ENCODE peak calls at places on chromosomes 16 and 17, in eight cellular contexts. O is right lobe of liver; B is transverse colon; A is ascending aorta; S is body of pancreas; X is CD8-positive, alpha-beta T cell; K is cardiac fibroblast; V is lower leg skin. M is an unnamed sample.

GRCh38 chr16:89826531-89827382 is 1.5 kb upstream of the SPIRE2 start:
- DNase-seq in O (no peak), B (no peak), A (no peak), S (no peak), X (no peak), K (no peak), V (no peak), M (no peak)

GRCh38 chr16:23575834-23576233 is 18.3 kb downstream of the UBFD1 start:
- DNase-seq in O (no peak), B (no peak), A (no peak), S (no peak), X (no peak), K (no peak), V (no peak), M (no peak)

GRCh38 chr17:4501295-4501949 is 2.7 kb downstream of the SPNS2 start:
- DNase-seq in O (no peak), B (no peak), A (no peak), S (no peak), X (no peak), K (no peak), V (no peak), M (no peak)

GRCh38 chr16:84922351-84923135 is 88.8 kb downstream of the ZDHHC7 start:
- DNase-seq in O (peak; percentile 51), B (peak; percentile 63), A (no peak), S (peak; percentile 30), X (no peak), K (peak; percentile 27), V (no peak), M (peak; percentile 48)

GRCh38 chr17:79045001-79045729 is 21.2 kb downstream of the C1QTNF1 start:
- DNase-seq in O (no peak), B (no peak), A (no peak), S (no peak), X (no peak), K (no peak), V (no peak), M (no peak)

GRCh38 chr16:69423189-69423588 is 1.2 kb upstream of the CYB5B start:
- DNase-seq in O (no peak), B (no peak), A (no peak), S (no peak), X (no peak), K (no peak), V (no peak), M (no peak)

GRCh38 chr16:3937066-3937875 is 56.8 kb upstream of the CREBBP start:
- DNase-seq in O (no peak), B (no peak), A (no peak), S (no peak), X (no peak), K (no peak), V (no peak), M (no peak)

GRCh38 chr16:31713945-31714898 is 159.4 kb upstream of the ZNF267 start:
- DNase-seq in O (no peak), B (no peak), A (no peak), S (peak; percentile 43), X (no peak), K (peak; percentile 9), V (peak; percentile 81), M (no peak)

GRCh38 chr17:80339118-80339517 is 75.8 kb upstream of the ENDOV start:
- DNase-seq in O (no peak), B (peak; percentile 60), A (no peak), S (no peak), X (no peak), K (no peak), V (no peak), M (no peak)

GRCh38 chr16:50761276-50761675 is 19.4 kb downstream of the CYLD start:
- DNase-seq in O (no peak), B (no peak), A (no peak), S (no peak), X (no peak), K (no peak), V (no peak), M (no peak)

GRCh38 chr16:4323845-4324478 is 8.1 kb downstream of the GLIS2 start:
- DNase-seq in O (no peak), B (peak; percentile 40), A (no peak), S (no peak), X (no peak), K (peak; percentile 54), V (no peak), M (peak; percentile 82)

GRCh38 chr16:50152386-50152806 is 710 bp upstream of the TENT4B start:
- DNase-seq in O (peak; percentile 69), B (peak; percentile 62), A (no peak), S (peak; percentile 48), X (peak; percentile 81), K (peak; percentile 44), V (peak; percentile 87), M (no peak)

GRCh38 chr17:78472035-78472905 is 93.8 kb downstream of the PGS1 start:
- DNase-seq in O (no peak), B (no peak), A (no peak), S (no peak), X (no peak), K (no peak), V (no peak), M (no peak)

GRCh38 chr17:56914641-56915263 is 903 bp upstream of the TRIM25 start:
- DNase-seq in O (no peak), B (no peak), A (no peak), S (no peak), X (no peak), K (peak; percentile 53), V (no peak), M (no peak)

GRCh38 chr16:80012586-80012985 is 412.0 kb upstream of the MAF start:
- DNase-seq in O (no peak), B (no peak), A (no peak), S (no peak), X (no peak), K (no peak), V (no peak), M (no peak)

GRCh38 chr16:70428178-70428998 is 10.5 kb downstream of the ST3GAL2 start:
- DNase-seq in O (peak; percentile 99), B (peak; percentile 92), A (peak; percentile 80), S (peak; percentile 94), X (no peak), K (peak; percentile 96), V (peak; percentile 94), M (peak; percentile 100)

GRCh38 chr17:17089796-17090641 is 47.8 kb downstream of the MPRIP start:
- DNase-seq in O (no peak), B (peak; percentile 44), A (no peak), S (no peak), X (no peak), K (no peak), V (peak; percentile 76), M (no peak)

GRCh38 chr17:75720656-75721462 is at the start of gene ITGB4:
- DNase-seq in O (no peak), B (peak; percentile 91), A (no peak), S (peak; percentile 84), X (peak; percentile 77), K (no peak), V (peak; percentile 93), M (no peak)

GRCh38 chr17:12627776-12628491 is 37.8 kb upstream of the MYOCD start:
- DNase-seq in O (no peak), B (no peak), A (no peak), S (no peak), X (no peak), K (peak; percentile 82), V (no peak), M (no peak)

GRCh38 chr16:2842340-2843000 is 12.4 kb downstream of the ZG16B start:
- DNase-seq in O (peak; percentile 62), B (peak; percentile 52), A (no peak), S (peak; percentile 38), X (peak; percentile 88), K (peak; percentile 47), V (no peak), M (peak; percentile 53)

GRCh38 chr16:55120408-55120807 is 189.7 kb downstream of the IRX5 start:
- DNase-seq in O (no peak), B (no peak), A (no peak), S (no peak), X (no peak), K (no peak), V (no peak), M (no peak)
- TF ChIP-seq CTCF in O (no peak), B (no peak), A (no peak), S (no peak), X (no peak), K (no peak), V (no peak), M (no peak)

GRCh38 chr17:77111916-77112315 is 28.9 kb upstream of the SEC14L1 start:
- DNase-seq in O (no peak), B (no peak), A (no peak), S (no peak), X (no peak), K (no peak), V (no peak), M (no peak)

GRCh38 chr17:77107506-77108433 is 33.0 kb upstream of the SEC14L1 start:
- DNase-seq in O (no peak), B (peak; percentile 59), A (no peak), S (no peak), X (peak; percentile 60), K (peak; percentile 58), V (no peak), M (no peak)

GRCh38 chr17:77110006-77110374 is 30.8 kb upstream of the SEC14L1 start:
- DNase-seq in O (no peak), B (no peak), A (no peak), S (no peak), X (no peak), K (peak; percentile 90), V (no peak), M (no peak)

GRCh38 chr17:77106874-77107358 is 33.9 kb upstream of the SEC14L1 start:
- DNase-seq in O (no peak), B (no peak), A (no peak), S (no peak), X (no peak), K (no peak), V (no peak), M (no peak)

GRCh38 chr17:77109159-77110005 is 31.4 kb upstream of the SEC14L1 start:
- DNase-seq in O (no peak), B (no peak), A (no peak), S (no peak), X (no peak), K (no peak), V (no peak), M (no peak)
- TF ChIP-seq CTCF in O (no peak), B (no peak), A (no peak), S (no peak), X (no peak), K (no peak), V (no peak), M (no peak)

GRCh38 chr17:68785565-68786486 is 169.4 kb downstream of the ABCA8 start:
- DNase-seq in O (no peak), B (no peak), A (no peak), S (no peak), X (no peak), K (no peak), V (no peak), M (no peak)
- TF ChIP-seq CTCF in O (no peak), B (no peak), A (no peak), S (no peak), X (no peak), K (no peak), V (no peak), M (no peak)

DNA sequence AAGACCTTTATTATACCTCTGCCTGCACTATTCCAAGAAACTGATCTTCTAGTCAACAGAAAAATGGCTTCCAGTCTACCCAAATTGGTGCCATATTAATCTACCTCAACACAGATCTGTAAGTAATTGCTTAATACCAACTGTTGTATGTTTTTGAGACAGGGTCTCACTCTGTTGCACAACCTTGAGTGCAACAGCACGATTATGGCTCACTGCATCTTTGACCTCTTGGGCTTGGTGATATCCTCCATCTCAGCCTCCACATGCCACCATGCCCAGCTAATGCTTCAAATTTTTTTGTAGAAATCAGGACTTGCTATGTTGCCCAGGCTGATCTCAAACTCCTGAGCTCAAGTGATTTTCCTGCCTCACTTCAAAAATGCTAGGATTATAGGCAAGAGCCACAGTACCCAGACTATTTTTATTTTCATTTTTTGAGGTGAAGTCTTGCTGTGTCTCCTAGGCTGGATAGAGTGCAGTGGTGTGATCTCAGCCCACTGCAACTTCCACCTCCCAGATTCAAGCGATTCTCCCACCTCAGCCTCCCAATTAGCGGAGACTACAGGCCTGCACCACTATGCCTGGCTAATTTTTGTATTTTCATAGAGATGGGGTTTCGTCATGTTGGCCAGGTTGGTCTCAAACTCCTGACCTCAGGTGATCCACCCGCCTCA is 14.4 kb downstream of the NUFIP2 start:
- DNase-seq in O (no peak), B (no peak), A (no peak), S (no peak), X (no peak), K (no peak), V (no peak), M (no peak)
- TF ChIP-seq CTCF in O (no peak), B (no peak), A (no peak), S (no peak), X (no peak), K (no peak), V (no peak), M (no peak)

M was measured in adrenal gland.